ENCODE peak calls at places on chromosomes 7 and 10, in four cellular contexts. X is GM13977, V is AG04449, I is epithelial cell of esophagus. C is an unnamed sample.

GRCh38 chr7:116588641-116589594 is 64.1 kb downstream of the CAV1 start:
- DNase-seq in X (peak; percentile 9), V (no peak), I (peak; percentile 59), C (no peak)

GRCh38 chr7:76165973-76166403 is 35.7 kb upstream of the SRRM3 start:
- DNase-seq in X (no peak), I (peak; percentile 33), V (no peak), C (no peak)

GRCh38 chr7:119982884-119983283 is 290.1 kb upstream of the KCND2 start:
- DNase-seq in V (no peak), X (no peak), I (no peak), C (no peak)

GRCh38 chr10:86346794-86347665 is 19.6 kb downstream of the GRID1 start:
- DNase-seq in X (no peak), V (no peak), I (no peak), C (peak; percentile 34)

GRCh38 chr7:158869876-158870275 is 13.5 kb downstream of the DYNC2I1 start:
- DNase-seq in V (no peak), I (no peak), X (no peak), C (no peak)

GRCh38 chr7:77537595-77538185 is 595 bp downstream of the PTPN12 start:
- DNase-seq in V (no peak), I (peak; percentile 54), X (peak; percentile 77), C (no peak)

GRCh38 chr7:45188736-45189135 is 31.1 kb downstream of the RAMP3 start:
- DNase-seq in V (no peak), X (no peak), I (no peak), C (no peak)

GRCh38 chr7:15795371-15795770 is 108.9 kb upstream of the MEOX2 start:
- DNase-seq in I (no peak), V (no peak), X (no peak), C (no peak)

GRCh38 chr10:52525761-52526160 is 211.7 kb downstream of the DKK1 start:
- DNase-seq in V (peak; percentile 42), X (no peak), I (peak; percentile 72), C (no peak)

GRCh38 chr10:58963101-58963534 is 213.3 kb upstream of the PHYHIPL start:
- DNase-seq in V (no peak), X (no peak), I (peak; percentile 10), C (no peak)

GRCh38 chr7:143410523-143411004 is 1.9 kb upstream of the EPHA1 start:
- DNase-seq in X (no peak), I (no peak), V (no peak), C (no peak)

GRCh38 chr10:6912929-6913328 is 332.9 kb upstream of the PRKCQ start:
- DNase-seq in V (no peak), I (no peak), X (no peak), C (no peak)

GRCh38 chr7:17660116-17660515 is 280.2 kb downstream of the SNX13 start:
- DNase-seq in V (no peak), X (no peak), I (peak; percentile 77), C (no peak)

GRCh38 chr10:126686732-126687693 is 16.5 kb upstream of the C10orf90 start:
- DNase-seq in X (no peak), V (no peak), I (no peak), C (no peak)

GRCh38 chr7:44072364-44073231 is 7.2 kb upstream of the PGAM2 start:
- DNase-seq in I (peak; percentile 90), V (no peak), X (peak; percentile 62), C (peak; percentile 86)

GRCh38 chr10:132027423-132027983 is 38.2 kb upstream of the JAKMIP3 start:
- DNase-seq in I (no peak), X (peak; percentile 4), V (no peak), C (no peak)

GRCh38 chr10:1183033-1183396 is 126.8 kb downstream of the WDR37 start:
- DNase-seq in V (no peak), X (no peak), I (no peak), C (peak; percentile 20)

GRCh38 chr7:108308913-108309312 is 147.3 kb downstream of the NRCAM start:
- DNase-seq in V (no peak), X (no peak), I (peak; percentile 77), C (no peak)

GRCh38 chr7:8217200-8218068 is 44.5 kb downstream of the ICA1 start:
- DNase-seq in V (peak; percentile 19), X (peak; percentile 42), I (peak; percentile 75), C (no peak)

GRCh38 chr7:92653136-92653535 is 62.9 kb upstream of the FAM133B start:
- DNase-seq in X (no peak), I (no peak), V (no peak), C (no peak)

GRCh38 chr7:74253975-74254857 is at the start of gene RFC2:
- DNase-seq in I (peak; percentile 96), V (peak; percentile 63), X (peak; percentile 97), C (peak; percentile 94)

GRCh38 chr7:30888783-30889182 is 22.9 kb upstream of the AQP1 start:
- DNase-seq in X (no peak), I (peak; percentile 74), V (peak; percentile 59), C (no peak)

GRCh38 chr10:103192089-103192450 is 1.0 kb downstream of the NT5C2 start:
- DNase-seq in I (peak; percentile 30), X (no peak), V (no peak), C (no peak)

GRCh38 chr7:47954231-47954911 is 6.1 kb upstream of the PKD1L1 start:
- DNase-seq in I (no peak), X (peak; percentile 59), V (no peak), C (no peak)

GRCh38 chr10:590721-591120 is 98.7 kb downstream of the DIP2C start:
- DNase-seq in V (no peak), X (no peak), I (no peak), C (no peak)

GRCh38 chr10:121461307-121461706 is 136.9 kb downstream of the FGFR2 start:
- DNase-seq in X (no peak), V (no peak), I (no peak), C (no peak)

GRCh38 chr10:95755511-95756004 is 405 bp upstream of the ENTPD1 start:
- DNase-seq in I (peak; percentile 11), V (no peak), X (peak; percentile 59), C (peak; percentile 89)

GRCh38 chr7:147611402-147611801 is 979.2 kb upstream of the C7orf33 start:
- DNase-seq in X (no peak), V (no peak), I (no peak), C (no peak)

DNA sequence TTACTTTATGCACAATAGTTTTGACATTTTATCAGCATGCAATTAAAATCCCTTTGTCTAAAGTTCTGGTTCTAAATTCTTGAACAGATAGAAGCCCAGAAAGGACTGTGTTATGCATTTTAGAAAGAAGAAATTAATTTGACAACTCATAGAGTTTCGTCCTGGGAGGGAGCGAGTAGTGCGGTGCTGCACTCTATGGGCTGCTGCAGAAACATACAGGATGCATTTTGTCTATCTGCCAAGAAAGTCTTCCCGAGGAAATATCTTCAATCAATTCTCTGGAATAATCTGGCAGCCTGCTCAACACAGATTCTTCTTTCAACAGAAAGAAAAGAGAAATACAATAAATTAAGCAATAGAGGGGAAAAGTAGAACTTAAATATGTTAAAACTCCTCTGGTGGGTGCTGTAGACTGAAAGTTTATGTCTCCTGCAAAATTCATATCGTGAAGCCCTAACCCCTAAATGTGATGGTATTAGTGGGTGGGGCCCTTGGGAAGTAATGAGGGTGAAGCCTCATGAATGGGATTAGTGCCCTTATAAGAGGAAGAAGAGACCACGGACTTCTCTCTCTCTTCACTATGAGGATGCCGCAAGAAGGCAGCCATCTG is 39.0 kb upstream of the IFRD1 start:
- DNase-seq in I (peak; percentile 50), V (no peak), X (no peak), C (no peak)
- TF ChIP-seq CTCF in I (peak; percentile 78), V (peak; percentile 56), X (peak; percentile 45), C (peak; percentile 35)

GRCh38 chr10:68831961-68832455 is 4.7 kb downstream of the STOX1 start:
- DNase-seq in V (no peak), X (no peak), I (peak; percentile 10), C (no peak)

GRCh38 chr10:68829952-68830351 is 2.6 kb downstream of the STOX1 start:
- DNase-seq in X (no peak), I (no peak), V (no peak), C (no peak)

GRCh38 chr10:68828833-68829232 is 1.5 kb downstream of the STOX1 start:
- DNase-seq in I (no peak), V (no peak), X (no peak), C (no peak)

GRCh38 chr10:68829494-68829893 is 2.2 kb downstream of the STOX1 start:
- DNase-seq in V (no peak), I (no peak), X (no peak), C (no peak)

GRCh38 chr10:68826764-68827591 is at the start of gene STOX1:
- DNase-seq in X (peak; percentile 82), V (no peak), I (peak; percentile 68), C (no peak)
- TF ChIP-seq CTCF in X (no peak), V (no peak), I (no peak), C (no peak)

DNA sequence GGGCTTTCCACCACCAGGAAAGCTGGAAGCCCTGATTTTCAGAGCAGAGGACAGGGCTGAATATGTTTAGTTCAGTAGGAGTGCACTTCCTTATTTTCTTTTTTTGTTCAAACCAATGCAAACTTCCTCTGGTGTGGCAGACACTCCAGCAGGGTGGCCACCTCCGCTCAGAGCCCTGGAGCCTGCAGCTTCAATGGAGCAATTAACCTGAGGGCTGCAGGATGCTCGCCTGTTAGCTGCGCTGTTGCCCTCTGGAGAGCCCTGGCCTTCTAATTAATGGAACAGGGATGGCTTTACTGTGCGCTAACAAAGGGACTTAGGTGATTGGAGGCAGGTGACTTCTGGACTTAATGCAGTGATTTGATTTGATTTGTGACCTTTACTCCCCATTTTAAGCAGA is 122.8 kb upstream of the CTBP2 start:
- DNase-seq in X (no peak), V (no peak), I (no peak), C (no peak)
- TF ChIP-seq CTCF in X (no peak), V (no peak), I (no peak), C (no peak)

GRCh38 chr10:51047857-51048256 is 26.4 kb upstream of the PRKG1 start:
- DNase-seq in X (no peak), I (no peak), V (no peak), C (no peak)
- TF ChIP-seq CTCF in X (no peak), I (no peak), V (peak; percentile 8), C (no peak)

DNA sequence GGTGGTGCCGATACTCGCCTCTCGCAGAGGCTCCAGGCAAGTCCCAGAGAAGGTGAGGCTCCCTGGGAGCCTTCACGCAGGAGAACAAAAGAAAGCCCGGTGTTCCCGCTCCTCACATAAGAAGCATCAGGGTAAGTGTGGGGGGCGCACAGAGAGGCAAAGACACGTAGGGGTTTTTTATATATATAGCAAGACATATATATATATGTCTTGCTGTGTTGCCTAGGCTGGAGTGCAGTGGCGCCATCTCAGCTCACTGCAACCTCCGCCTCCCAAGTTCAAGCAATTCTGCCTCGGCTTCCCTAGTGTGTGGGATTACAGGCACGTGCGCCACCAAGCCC is 61.3 kb downstream of the PDIA4 start:
- DNase-seq in X (no peak), V (no peak), I (no peak), C (no peak)
- TF ChIP-seq CTCF in X (no peak), V (no peak), I (no peak), C (peak; percentile 53)

DNA sequence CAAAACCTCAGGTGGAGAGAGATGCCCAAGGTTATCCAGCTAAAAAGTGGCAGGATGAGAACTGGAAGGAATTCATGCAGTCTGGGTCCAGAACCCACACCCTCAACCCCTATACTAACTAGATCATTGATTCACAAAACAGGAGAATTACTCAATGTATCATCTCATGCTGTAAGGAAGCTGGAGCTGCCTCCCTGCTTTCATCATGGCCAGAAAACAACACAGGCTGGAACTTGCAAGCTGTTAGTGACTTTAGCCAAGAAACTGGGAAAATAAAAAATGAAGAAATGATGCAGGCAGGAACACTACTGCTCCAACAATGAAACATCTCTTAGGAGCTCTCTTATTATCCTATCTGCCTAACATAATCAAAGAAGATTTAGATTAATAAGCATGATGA is 619.8 kb upstream of the CELF2 start:
- DNase-seq in I (peak; percentile 71), V (no peak), X (no peak), C (no peak)
- TF ChIP-seq CTCF in I (no peak), V (no peak), X (no peak), C (no peak)

C was measured in CD14-positive monocyte.